ENCODE peak calls at places on chromosomes 7 and 10, in four cellular contexts. One of them, this sample, is unnamed.

GRCh38 chr10:78314651-78315050 is 281.0 kb downstream of the RPS24 start:
- DNase-seq in mesendoderm: no peak
- DNase-seq in H1: no peak
- DNase-seq in IMR-90: no peak
- DNase-seq in this sample: no peak

GRCh38 chr7:78073470-78074382 is 275.2 kb downstream of the PHTF2 start:
- DNase-seq in H1: no peak
- DNase-seq in mesendoderm: peak; percentile 95
- DNase-seq in IMR-90: no peak
- DNase-seq in this sample: no peak

GRCh38 chr10:97915346-97915745 is 65.7 kb downstream of the GOLGA7B start:
- DNase-seq in mesendoderm: no peak
- DNase-seq in IMR-90: no peak
- DNase-seq in H1: no peak
- DNase-seq in this sample: no peak

GRCh38 chr10:49260636-49261296 is 38.2 kb upstream of the C10orf71 start:
- DNase-seq in H1: no peak
- DNase-seq in mesendoderm: no peak
- DNase-seq in IMR-90: no peak
- DNase-seq in this sample: no peak

GRCh38 chr7:124992881-124993562 is 63.4 kb upstream of the POT1 start:
- DNase-seq in IMR-90: peak; percentile 92
- DNase-seq in mesendoderm: peak; percentile 74
- DNase-seq in H1: no peak
- DNase-seq in this sample: no peak

GRCh38 chr10:31707578-31708411 is 220.8 kb downstream of the ARHGAP12 start:
- DNase-seq in IMR-90: peak; percentile 77
- DNase-seq in mesendoderm: peak; percentile 89
- DNase-seq in H1: no peak
- DNase-seq in this sample: peak; percentile 48

GRCh38 chr10:20492447-20492846 is 404.7 kb downstream of the NEBL start:
- DNase-seq in IMR-90: no peak
- DNase-seq in mesendoderm: peak; percentile 78
- DNase-seq in H1: no peak
- DNase-seq in this sample: no peak

GRCh38 chr7:69631131-69631530 is 32.9 kb downstream of the AUTS2 start:
- DNase-seq in IMR-90: no peak
- DNase-seq in mesendoderm: no peak
- DNase-seq in H1: no peak
- DNase-seq in this sample: no peak

GRCh38 chr10:70603439-70603778 is 868 bp upstream of the PRF1 start:
- DNase-seq in H1: no peak
- DNase-seq in mesendoderm: no peak
- DNase-seq in IMR-90: no peak
- DNase-seq in this sample: no peak

GRCh38 chr10:108360187-108360586 is 1195.7 kb upstream of the SORCS1 start:
- DNase-seq in IMR-90: peak; percentile 2
- DNase-seq in H1: no peak
- DNase-seq in mesendoderm: peak; percentile 18
- DNase-seq in this sample: no peak

DNA sequence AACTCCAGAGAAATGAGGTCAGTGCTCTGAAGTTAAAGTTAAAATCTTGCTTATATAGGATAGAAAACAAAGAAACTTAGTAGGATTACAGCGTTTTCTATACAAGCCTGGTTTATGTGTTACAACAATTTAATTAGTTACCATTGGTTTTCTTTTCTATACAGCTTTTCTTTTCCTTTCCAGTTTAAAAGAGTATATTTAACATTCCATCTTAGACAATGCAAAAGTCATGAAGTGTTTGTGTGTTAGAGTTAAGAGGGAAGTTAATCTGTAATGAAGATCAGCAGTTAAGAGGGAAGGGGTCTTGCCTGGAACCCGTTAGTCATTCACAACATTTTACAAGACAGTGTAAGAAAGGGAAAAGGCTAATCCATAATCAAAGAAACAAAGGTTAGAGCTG is 338.3 kb downstream of the OTUD1 start:
- DNase-seq in IMR-90: no peak
- DNase-seq in mesendoderm: no peak
- DNase-seq in H1: no peak
- DNase-seq in this sample: no peak
- H4K5ac ChIP-seq in IMR-90: no peak overlapping the region
- H4K5ac ChIP-seq in mesendoderm: no peak overlapping the region
- H4K5ac ChIP-seq in H1: no peak overlapping the region
- H4K5ac ChIP-seq in this sample: no peak overlapping the region

GRCh38 chr7:157313645-157314044 is 23.2 kb upstream of the DNAJB6 start:
- DNase-seq in mesendoderm: no peak
- DNase-seq in H1: no peak
- DNase-seq in IMR-90: no peak
- DNase-seq in this sample: no peak
- H3K18ac ChIP-seq in mesendoderm: no peak overlapping the region
- H3K18ac ChIP-seq in H1: no peak overlapping the region
- H3K18ac ChIP-seq in IMR-90: no peak overlapping the region
- H3K18ac ChIP-seq in this sample: no peak overlapping the region

DNA sequence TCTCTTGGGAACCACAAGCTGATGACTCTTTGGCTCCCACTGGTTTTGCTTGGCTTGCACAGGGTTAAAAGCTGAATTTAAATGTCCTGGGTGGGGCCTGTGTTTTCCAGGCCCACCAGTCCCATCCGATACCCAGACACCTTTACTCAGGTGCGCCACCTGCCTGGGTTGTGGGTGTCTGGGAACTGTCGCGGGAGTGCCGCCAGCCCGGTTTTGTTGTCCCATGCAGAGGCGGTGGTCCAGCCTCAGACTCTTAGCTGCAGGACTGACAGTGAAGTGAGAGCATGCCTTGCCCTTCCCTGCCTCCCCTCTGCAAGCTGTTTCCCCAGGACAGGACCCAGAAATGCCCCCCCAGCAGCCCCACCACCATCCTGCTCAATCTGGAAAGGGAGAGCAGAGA is 255.6 kb upstream of the ZNF32 start:
- DNase-seq in mesendoderm: no peak
- DNase-seq in H1: no peak
- DNase-seq in IMR-90: no peak
- DNase-seq in this sample: peak; percentile 65
- H4K5ac ChIP-seq in mesendoderm: no peak overlapping the region
- H4K5ac ChIP-seq in H1: no peak overlapping the region
- H4K5ac ChIP-seq in IMR-90: peak overlapping the region; percentile 12
- H4K5ac ChIP-seq in this sample: no peak overlapping the region

GRCh38 chr7:74032191-74032490 is 4.2 kb downstream of the ELN start:
- DNase-seq in IMR-90: peak; percentile 77
- DNase-seq in H1: no peak
- DNase-seq in mesendoderm: no peak
- DNase-seq in this sample: no peak

GRCh38 chr7:74031403-74032190 is 3.6 kb downstream of the ELN start:
- DNase-seq in H1: no peak
- DNase-seq in IMR-90: no peak
- DNase-seq in mesendoderm: no peak
- DNase-seq in this sample: no peak

GRCh38 chr7:74030861-74031260 is 2.9 kb downstream of the ELN start:
- DNase-seq in IMR-90: no peak
- DNase-seq in mesendoderm: no peak
- DNase-seq in H1: no peak
- DNase-seq in this sample: no peak

GRCh38 chr7:74032624-74033371 is 4.8 kb downstream of the ELN start:
- DNase-seq in IMR-90: no peak
- DNase-seq in mesendoderm: no peak
- DNase-seq in H1: no peak
- DNase-seq in this sample: no peak

DNA sequence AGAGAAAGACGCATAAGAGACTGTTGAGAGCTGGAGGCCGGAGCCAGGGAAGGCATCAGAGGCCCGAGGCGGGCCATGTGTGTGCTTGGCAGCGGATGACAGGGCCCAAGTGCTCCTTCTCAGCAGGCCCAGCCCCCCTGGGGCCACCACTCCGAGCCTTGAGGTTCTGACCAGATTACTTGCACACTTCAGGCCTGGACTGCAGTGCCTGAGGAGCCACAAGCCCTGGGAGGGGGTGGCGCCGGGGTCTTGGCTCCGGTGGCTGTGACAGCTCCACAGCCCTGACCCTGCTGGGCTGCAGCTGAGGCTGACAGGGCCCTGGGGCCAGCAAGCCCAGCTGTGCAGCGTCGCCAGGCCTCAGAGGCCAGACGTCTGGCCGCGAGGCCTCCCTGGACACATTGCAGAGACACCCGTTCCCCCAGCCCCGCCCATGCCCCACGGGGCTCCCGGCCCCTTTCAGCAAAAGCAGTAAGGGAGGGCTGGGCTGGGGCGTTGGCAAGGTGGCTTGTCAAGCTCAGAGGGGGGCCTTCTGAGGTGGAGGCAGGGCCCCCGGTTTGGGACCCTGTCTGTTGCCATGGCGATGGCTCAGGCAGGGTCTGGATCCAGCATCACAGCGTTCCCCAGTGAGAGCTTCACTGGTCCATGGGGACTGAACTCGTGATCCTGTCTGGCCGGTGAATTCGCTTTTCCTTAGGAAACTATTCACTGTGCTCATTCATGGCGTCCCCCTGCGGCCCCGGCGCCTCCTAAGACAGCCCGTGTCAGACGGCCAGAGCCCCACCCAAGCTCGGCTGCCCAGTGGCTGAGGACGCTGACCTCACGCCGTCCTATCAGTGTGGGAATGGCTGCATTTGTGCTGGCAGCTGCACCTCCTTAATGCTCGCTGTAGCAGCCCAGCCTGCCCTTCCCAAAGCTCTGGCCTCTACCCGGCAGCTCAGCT is 5.7 kb downstream of the ELN start:
- DNase-seq in IMR-90: no peak
- DNase-seq in H1: no peak
- DNase-seq in mesendoderm: no peak
- DNase-seq in this sample: no peak
- H3K18ac ChIP-seq in IMR-90: no peak overlapping the region
- H3K18ac ChIP-seq in H1: no peak overlapping the region
- H3K18ac ChIP-seq in mesendoderm: no peak overlapping the region
- H3K18ac ChIP-seq in this sample: no peak overlapping the region

GRCh38 chr10:101958691-101959090 is 97.3 kb downstream of the ARMH3 start:
- DNase-seq in IMR-90: no peak
- DNase-seq in H1: no peak
- DNase-seq in mesendoderm: no peak
- DNase-seq in this sample: no peak
- H4K5ac ChIP-seq in IMR-90: no peak overlapping the region
- H4K5ac ChIP-seq in H1: no peak overlapping the region
- H4K5ac ChIP-seq in mesendoderm: no peak overlapping the region
- H4K5ac ChIP-seq in this sample: no peak overlapping the region

DNA sequence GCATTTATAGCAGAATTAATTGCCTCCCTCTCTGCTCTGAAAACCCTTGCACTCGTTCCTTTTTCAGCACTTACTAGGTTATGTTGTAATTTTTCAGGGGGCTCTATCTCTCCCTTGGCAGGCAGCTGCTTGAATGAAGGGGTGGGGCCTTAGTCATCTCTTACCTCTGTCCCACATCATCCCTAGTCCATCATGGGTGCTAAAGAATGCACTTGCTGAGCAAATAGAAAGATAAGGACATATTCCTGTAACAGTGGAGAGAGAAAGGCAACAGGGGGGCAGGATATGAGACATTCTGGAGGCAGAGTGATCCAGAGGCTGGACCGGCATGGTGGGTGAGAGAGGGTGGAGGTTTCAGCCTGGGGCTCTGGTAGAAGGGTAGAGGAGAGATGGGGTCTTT is 60.0 kb downstream of the MINDY4 start:
- DNase-seq in mesendoderm: no peak
- DNase-seq in IMR-90: peak; percentile 31
- DNase-seq in H1: no peak
- DNase-seq in this sample: peak; percentile 1
- H3K18ac ChIP-seq in mesendoderm: no peak overlapping the region
- H3K18ac ChIP-seq in IMR-90: no peak overlapping the region
- H3K18ac ChIP-seq in H1: no peak overlapping the region
- H3K18ac ChIP-seq in this sample: no peak overlapping the region

GRCh38 chr7:14398531-14398930 is 409.1 kb upstream of the ETV1 start:
- DNase-seq in mesendoderm: no peak
- DNase-seq in IMR-90: no peak
- DNase-seq in H1: no peak
- DNase-seq in this sample: no peak

GRCh38 chr7:14395860-14396259 is 406.4 kb upstream of the ETV1 start:
- DNase-seq in IMR-90: no peak
- DNase-seq in mesendoderm: no peak
- DNase-seq in H1: no peak
- DNase-seq in this sample: no peak

GRCh38 chr7:14389052-14389988 is 399.9 kb upstream of the ETV1 start:
- DNase-seq in IMR-90: no peak
- DNase-seq in H1: no peak
- DNase-seq in mesendoderm: no peak
- DNase-seq in this sample: no peak

DNA sequence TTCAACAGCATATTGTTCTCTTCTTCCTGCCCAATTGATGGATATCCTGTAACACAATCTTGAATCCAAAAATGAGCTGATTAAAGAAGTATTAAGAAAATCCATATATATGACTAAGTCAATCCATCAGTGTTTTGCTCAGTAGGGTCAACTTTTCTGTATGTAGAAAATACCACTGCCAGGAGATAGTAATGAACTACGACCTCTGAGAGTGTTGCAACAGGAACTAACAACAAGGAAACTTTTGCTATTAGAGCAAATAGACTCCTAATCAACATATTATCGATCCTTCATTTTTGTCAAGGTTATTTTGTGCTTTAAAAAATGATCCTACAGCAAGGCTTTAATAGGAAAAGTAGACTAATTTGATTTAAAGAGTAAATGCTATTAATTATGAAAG is 405.3 kb upstream of the ETV1 start:
- DNase-seq in H1: no peak
- DNase-seq in IMR-90: no peak
- DNase-seq in mesendoderm: no peak
- DNase-seq in this sample: no peak
- H4K5ac ChIP-seq in H1: no peak overlapping the region
- H4K5ac ChIP-seq in IMR-90: no peak overlapping the region
- H4K5ac ChIP-seq in mesendoderm: no peak overlapping the region
- H4K5ac ChIP-seq in this sample: no peak overlapping the region

This sample was measured in H9.